ENCODE peak calls at places on chromosome 2, in ten cellular contexts. U is tibial nerve, E is fibroblast of lung, G is IMR-90, F is body of pancreas, W is dorsolateral prefrontal cortex, Y is sigmoid colon, D is H9, B is cardiac muscle cell, S is prostate gland. L is an unnamed sample.

GRCh38 chr2:108616731-108617161 is 82.5 kb downstream of the LIMS1 start:
- DNase-seq in U (no peak), E (peak), G (peak), F (peak), W (no peak), Y (no peak), D (no peak), B (no peak), S (peak), L (peak)

GRCh38 chr2:234289789-234290188 is 207.1 kb downstream of the ARL4C start:
- DNase-seq in U (no peak), E (peak), G (peak), F (no peak), W (no peak), Y (no peak), D (no peak), B (no peak), S (no peak), L (no peak)

GRCh38 chr2:28624798-28625701 is 126.6 kb upstream of the PPP1CB start:
- DNase-seq in U (peak), E (peak), G (peak), F (peak), W (no peak), Y (peak), D (peak), B (peak), S (no peak), L (peak)

GRCh38 chr2:182792441-182792840 is 74.0 kb downstream of the FRZB start:
- DNase-seq in U (no peak), E (no peak), G (no peak), F (no peak), W (no peak), Y (no peak), D (no peak), B (no peak), S (no peak), L (no peak)

GRCh38 chr2:143629344-143629743 is 500.1 kb downstream of the ARHGAP15 start:
- DNase-seq in U (no peak), E (peak), G (peak), F (no peak), W (no peak), Y (no peak), D (no peak), B (no peak), S (no peak), L (no peak)

GRCh38 chr2:237486819-237487448 is at the start of gene MLPH:
- DNase-seq in U (no peak), E (peak), G (peak), F (peak), W (no peak), Y (no peak), D (no peak), B (peak), S (peak), L (peak)

GRCh38 chr2:33085646-33086045 is 138.9 kb downstream of the LTBP1 start:
- DNase-seq in U (no peak), E (peak), G (no peak), F (no peak), W (no peak), Y (no peak), D (no peak), B (no peak), S (no peak), L (no peak)

GRCh38 chr2:2704380-2705093 is 373.5 kb upstream of the MYT1L start:
- DNase-seq in U (no peak), E (no peak), G (no peak), F (no peak), W (no peak), Y (no peak), D (no peak), B (no peak), S (no peak), L (no peak)

GRCh38 chr2:64799592-64800252 is 146.0 kb upstream of the SERTAD2 start:
- DNase-seq in U (no peak), E (no peak), G (peak), F (no peak), W (no peak), Y (no peak), D (no peak), B (no peak), S (no peak), L (no peak)

GRCh38 chr2:149038442-149039212 is at the start of gene LYPD6B:
- DNase-seq in U (no peak), E (no peak), G (no peak), F (peak), W (no peak), Y (no peak), D (peak), B (peak), S (peak), L (peak)

GRCh38 chr2:85436836-85437487 is 18.4 kb downstream of the SH2D6 start:
- DNase-seq in U (no peak), E (no peak), G (no peak), F (no peak), W (no peak), Y (no peak), D (no peak), B (no peak), S (no peak), L (peak)

GRCh38 chr2:95023222-95023597 is 2.3 kb upstream of the MAL start:
- DNase-seq in U (no peak), E (no peak), G (no peak), F (no peak), W (no peak), Y (no peak), D (no peak), B (no peak), S (no peak), L (peak)

GRCh38 chr2:232493701-232494426 is 6.2 kb upstream of the ECEL1 start:
- DNase-seq in U (no peak), E (no peak), G (no peak), F (no peak), W (no peak), Y (no peak), D (no peak), B (no peak), S (no peak), L (no peak)

GRCh38 chr2:238928520-238929241 is 80.8 kb downstream of the TWIST2 start:
- DNase-seq in U (no peak), E (no peak), G (no peak), F (peak), W (peak), Y (peak), D (peak), B (no peak), S (no peak), L (no peak)

GRCh38 chr2:53575606-53576360 is 191.8 kb upstream of the CHAC2 start:
- DNase-seq in U (peak), E (peak), G (peak), F (no peak), W (no peak), Y (no peak), D (no peak), B (no peak), S (no peak), L (no peak)

GRCh38 chr2:30234180-30234971 is 3.0 kb downstream of the LBH start:
- DNase-seq in U (peak), E (peak), G (peak), F (peak), W (no peak), Y (peak), D (no peak), B (no peak), S (peak), L (peak)

GRCh38 chr2:143572421-143572820 is 443.2 kb downstream of the ARHGAP15 start:
- DNase-seq in U (no peak), E (no peak), G (no peak), F (no peak), W (no peak), Y (no peak), D (no peak), B (no peak), S (no peak), L (no peak)

GRCh38 chr2:61660511-61661388 is 122.6 kb upstream of the XPO1 start:
- DNase-seq in U (no peak), E (no peak), G (no peak), F (peak), W (peak), Y (no peak), D (no peak), B (peak), S (no peak), L (no peak)

GRCh38 chr2:18814387-18814786 is 225.0 kb upstream of the NT5C1B start:
- DNase-seq in U (no peak), E (peak), G (peak), F (no peak), W (no peak), Y (no peak), D (no peak), B (no peak), S (no peak), L (no peak)

GRCh38 chr2:45168731-45169338 is 159.6 kb upstream of the SIX2 start:
- DNase-seq in U (no peak), E (no peak), G (no peak), F (peak), W (no peak), Y (no peak), D (no peak), B (peak), S (no peak), L (peak)

GRCh38 chr2:188845692-188846091 is 128.5 kb upstream of the COL3A1 start:
- DNase-seq in U (no peak), E (no peak), G (no peak), F (no peak), W (no peak), Y (no peak), D (no peak), B (no peak), S (no peak), L (no peak)

GRCh38 chr2:241818943-241819270 is 9.9 kb downstream of the NEU4 start:
- DNase-seq in U (no peak), E (no peak), G (no peak), F (peak), W (no peak), Y (peak), D (no peak), B (no peak), S (no peak), L (no peak)

GRCh38 chr2:51224790-51225189 is 192.9 kb upstream of the NRXN1 start:
- DNase-seq in U (no peak), E (no peak), G (no peak), F (no peak), W (no peak), Y (no peak), D (no peak), B (no peak), S (no peak), L (no peak)

GRCh38 chr2:207805566-207806226 is 36.0 kb upstream of the FZD5 start:
- DNase-seq in U (no peak), E (peak), G (no peak), F (no peak), W (no peak), Y (no peak), D (no peak), B (no peak), S (no peak), L (no peak)

GRCh38 chr2:196113061-196113974 is 44.7 kb upstream of the DNAH7 start:
- DNase-seq in U (peak), E (peak), G (peak), F (no peak), W (no peak), Y (no peak), D (no peak), B (no peak), S (no peak), L (no peak)

GRCh38 chr2:110843496-110843895 is 111.1 kb downstream of the ACOXL start:
- DNase-seq in U (no peak), E (no peak), G (no peak), F (no peak), W (no peak), Y (no peak), D (no peak), B (no peak), S (no peak), L (no peak)

GRCh38 chr2:144937899-144938298 is 418.0 kb upstream of the ZEB2 start:
- DNase-seq in U (peak), E (no peak), G (no peak), F (no peak), W (no peak), Y (no peak), D (no peak), B (no peak), S (no peak), L (no peak)

GRCh38 chr2:152336854-152337510 is 2.0 kb downstream of the FMNL2 start:
- DNase-seq in U (peak), E (peak), G (peak), F (peak), W (peak), Y (peak), D (peak), B (peak), S (peak), L (peak)

GRCh38 chr2:152336103-152336853 is 1.3 kb downstream of the FMNL2 start:
- DNase-seq in U (peak), E (peak), G (peak), F (peak), W (peak), Y (peak), D (peak), B (peak), S (peak), L (peak)

GRCh38 chr2:152335851-152336102 is 803 bp downstream of the FMNL2 start:
- DNase-seq in U (no peak), E (no peak), G (no peak), F (no peak), W (no peak), Y (no peak), D (no peak), B (no peak), S (no peak), L (no peak)

GRCh38 chr2:152335016-152335850 is at the start of gene FMNL2:
- DNase-seq in U (peak), E (peak), G (peak), F (peak), W (peak), Y (peak), D (peak), B (peak), S (peak), L (peak)

DNA sequence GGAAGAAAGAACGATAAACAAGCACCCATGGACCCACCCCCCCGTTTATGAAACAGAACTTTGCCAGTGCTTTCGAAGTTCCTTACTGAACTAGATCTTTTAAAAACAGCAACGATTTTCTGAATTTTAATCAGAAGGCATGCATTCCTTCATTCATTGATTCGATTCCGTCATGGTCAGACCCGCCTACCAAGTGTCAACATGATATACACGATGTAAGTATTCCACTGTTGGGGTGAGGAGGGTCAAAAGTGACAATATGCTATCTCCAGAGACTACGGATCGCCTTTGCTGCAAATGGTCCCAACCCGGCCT is 316 bp upstream of the FMNL2 start:
- DNase-seq in U (no peak), E (no peak), G (no peak), F (no peak), W (no peak), Y (no peak), D (no peak), B (no peak), S (no peak), L (no peak)
- H3K27ac ChIP-seq in U (peak), E (no peak), G (no peak), F (peak), W (peak), Y (peak), D (no peak), B (no peak), S (peak), L (peak)

GRCh38 chr2:175234153-175234552 is 52.6 kb upstream of the ATP5MC3 start:
- DNase-seq in U (no peak), E (no peak), G (no peak), F (no peak), W (no peak), Y (no peak), D (no peak), B (no peak), S (peak), L (no peak)
- H3K27ac ChIP-seq in U (no peak), E (no peak), G (no peak), F (no peak), W (no peak), Y (no peak), D (no peak), B (no peak), S (no peak), L (no peak)

GRCh38 chr2:68831688-68832087 is 39.5 kb downstream of the BMP10 start:
- DNase-seq in U (no peak), E (peak), G (peak), F (no peak), W (no peak), Y (no peak), D (no peak), B (no peak), S (no peak), L (no peak)
- H3K27ac ChIP-seq in U (peak), E (peak), G (peak), F (peak), W (peak), Y (peak), D (no peak), B (no peak), S (no peak), L (peak)

GRCh38 chr2:127784965-127785518 is 25.9 kb downstream of the WDR33 start:
- DNase-seq in U (no peak), E (no peak), G (no peak), F (no peak), W (no peak), Y (no peak), D (no peak), B (no peak), S (no peak), L (no peak)
- H3K27ac ChIP-seq in U (no peak), E (no peak), G (no peak), F (no peak), W (no peak), Y (no peak), D (no peak), B (no peak), S (no peak), L (no peak)

DNA sequence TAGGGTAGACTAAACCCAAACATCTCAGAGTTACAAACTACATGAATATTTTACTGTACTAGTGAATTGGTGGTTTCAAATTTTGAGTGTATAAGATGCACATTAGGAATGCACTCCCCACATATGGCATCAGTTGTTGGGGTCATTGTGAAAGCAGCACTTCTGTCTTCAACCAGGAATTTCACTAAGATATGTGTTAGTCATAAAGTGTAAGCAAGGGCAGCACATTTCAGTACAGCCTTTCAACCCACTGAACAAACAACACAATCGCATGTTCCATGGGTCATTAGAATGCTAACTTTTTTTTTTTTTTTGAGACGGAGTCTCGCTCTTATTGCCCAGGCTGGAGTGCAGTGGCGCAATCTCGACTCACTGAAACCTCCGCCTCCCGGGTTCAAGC is 164.1 kb upstream of the MAP2 start:
- DNase-seq in U (no peak), E (no peak), G (no peak), F (no peak), W (no peak), Y (no peak), D (no peak), B (no peak), S (no peak), L (no peak)
- H3K27ac ChIP-seq in U (no peak), E (no peak), G (no peak), F (no peak), W (no peak), Y (no peak), D (no peak), B (no peak), S (no peak), L (no peak)

DNA sequence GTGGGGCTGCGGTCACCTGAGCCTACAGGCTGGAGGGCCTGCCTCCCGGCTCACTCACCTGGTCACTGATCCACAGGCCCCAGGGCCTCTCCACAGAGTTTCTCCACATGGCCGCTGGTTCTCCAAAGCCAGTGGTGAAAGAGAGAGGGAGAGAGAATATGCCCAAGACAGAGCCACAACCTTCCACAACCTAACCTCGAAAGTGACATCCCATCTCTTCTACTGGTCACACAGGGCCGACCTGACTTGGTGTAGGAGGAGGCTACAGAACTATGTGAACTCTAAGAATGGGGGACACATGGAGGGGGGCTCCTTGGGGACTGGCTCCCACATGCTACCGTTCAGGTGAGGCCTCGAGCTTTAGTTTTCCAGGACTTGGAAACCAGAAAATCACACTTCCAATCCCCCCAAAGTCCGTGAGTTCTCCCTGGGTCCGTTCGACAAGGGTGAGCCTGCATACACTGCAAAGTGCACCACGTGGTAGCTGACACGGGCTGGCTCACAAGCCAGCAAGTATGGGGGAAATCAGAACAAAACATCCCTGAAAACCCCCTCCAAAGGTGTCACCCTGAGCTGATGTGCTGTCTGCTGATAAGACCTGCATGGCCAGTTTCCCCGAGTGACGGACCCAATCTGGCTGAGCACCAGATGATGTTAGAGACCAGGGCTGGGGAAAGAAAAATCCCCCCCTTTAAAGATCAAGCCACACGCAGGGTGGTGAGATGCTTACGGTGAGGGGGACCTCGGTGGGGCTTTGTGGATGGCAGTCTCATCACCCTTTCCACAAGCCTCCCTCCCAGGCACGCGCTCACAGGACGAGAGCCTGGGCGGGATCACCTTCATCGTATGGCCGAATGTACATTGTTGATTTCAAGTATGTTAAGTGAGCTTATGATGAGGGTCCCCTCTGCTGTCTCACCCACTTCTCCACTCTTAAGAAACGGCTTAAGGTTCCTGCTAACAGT is 54.2 kb upstream of the SEMA4C start:
- DNase-seq in U (no peak), E (no peak), G (no peak), F (no peak), W (no peak), Y (no peak), D (no peak), B (no peak), S (no peak), L (no peak)
- H3K27ac ChIP-seq in U (peak), E (no peak), G (no peak), F (no peak), W (peak), Y (peak), D (no peak), B (no peak), S (peak), L (no peak)

GRCh38 chr2:9309147-9309546 is 102.5 kb downstream of the ASAP2 start:
- DNase-seq in U (no peak), E (no peak), G (no peak), F (no peak), W (no peak), Y (no peak), D (no peak), B (no peak), S (no peak), L (no peak)

GRCh38 chr2:9310390-9310789 is 103.8 kb downstream of the ASAP2 start:
- DNase-seq in U (peak), E (peak), G (peak), F (peak), W (no peak), Y (peak), D (no peak), B (no peak), S (no peak), L (peak)

GRCh38 chr2:9306910-9307309 is 100.3 kb downstream of the ASAP2 start:
- DNase-seq in U (no peak), E (no peak), G (no peak), F (peak), W (no peak), Y (no peak), D (no peak), B (no peak), S (no peak), L (peak)

GRCh38 chr2:9308186-9308955 is 101.8 kb downstream of the ASAP2 start:
- DNase-seq in U (no peak), E (peak), G (peak), F (no peak), W (no peak), Y (no peak), D (no peak), B (no peak), S (no peak), L (no peak)

GRCh38 chr2:9307505-9307904 is 100.9 kb downstream of the ASAP2 start:
- DNase-seq in U (no peak), E (no peak), G (no peak), F (no peak), W (peak), Y (no peak), D (no peak), B (no peak), S (no peak), L (peak)
- H3K27ac ChIP-seq in U (peak), E (no peak), G (no peak), F (peak), W (peak), Y (peak), D (no peak), B (no peak), S (peak), L (peak)

DNA sequence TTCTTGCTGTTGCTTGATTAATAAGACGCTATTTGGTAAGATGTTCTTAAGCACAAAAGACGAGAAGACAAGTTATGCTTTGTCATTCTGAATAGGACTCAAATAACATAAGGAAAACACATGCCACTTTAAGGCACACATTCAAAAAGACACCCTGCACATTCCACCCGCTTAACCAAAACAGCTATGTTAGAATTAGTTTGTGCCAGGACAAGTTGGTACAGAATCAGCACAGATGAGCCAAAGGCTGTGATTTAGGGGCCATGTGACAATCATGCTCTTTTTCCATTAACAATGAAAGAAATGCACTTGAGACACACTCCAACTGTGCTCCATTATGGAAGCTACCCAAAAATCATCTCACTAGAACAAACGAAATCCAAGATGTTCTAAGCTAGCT is 3.4 kb downstream of the STARD7 start:
- DNase-seq in U (no peak), E (peak), G (no peak), F (no peak), W (no peak), Y (no peak), D (no peak), B (no peak), S (no peak), L (peak)
- H3K27ac ChIP-seq in U (peak), E (peak), G (no peak), F (peak), W (peak), Y (peak), D (no peak), B (no peak), S (peak), L (peak)